ENCODE peak calls at places on chromosomes 11 and 22, in seven cellular contexts. U, D, E, V, S, B and Q are unnamed samples.

GRCh38 chr22:49756201-49756600 is 71.5 kb downstream of the BRD1 start:
- DNase-seq in U (no peak), D (no peak), E (no peak), V (no peak), S (no peak), B (no peak), Q (no peak)

GRCh38 chr11:112270551-112271180 is 10.0 kb upstream of the PLET1 start:
- DNase-seq in U (no peak), D (no peak), E (no peak), V (no peak), S (no peak), B (peak; percentile 63), Q (no peak)

GRCh38 chr11:62012451-62013265 is 45.2 kb upstream of the FTH1 start:
- DNase-seq in U (no peak), D (peak; percentile 53), E (no peak), V (no peak), S (no peak), B (no peak), Q (no peak)

GRCh38 chr11:129278586-129279319 is 86.6 kb upstream of the ARHGAP32 start:
- DNase-seq in U (no peak), D (no peak), E (peak; percentile 53), V (no peak), S (no peak), B (peak; percentile 67), Q (peak; percentile 56)

GRCh38 chr11:126886085-126886484 is 114.5 kb downstream of the KIRREL3 start:
- DNase-seq in U (no peak), D (no peak), E (peak; percentile 20), V (no peak), S (no peak), B (no peak), Q (no peak)

GRCh38 chr22:30005213-30005857 is 74.9 kb upstream of the HORMAD2 start:
- DNase-seq in U (peak; percentile 40), D (peak; percentile 43), E (peak; percentile 69), V (peak; percentile 31), S (no peak), B (peak; percentile 92), Q (peak; percentile 87)

GRCh38 chr11:12906501-12906900 is 102.6 kb upstream of the RASSF10 start:
- DNase-seq in U (no peak), D (no peak), E (no peak), V (no peak), S (no peak), B (no peak), Q (no peak)

GRCh38 chr11:64453466-64453865 is 94.5 kb downstream of the RPS6KA4 start:
- DNase-seq in U (no peak), D (no peak), E (no peak), V (no peak), S (no peak), B (peak; percentile 34), Q (no peak)

GRCh38 chr11:7651140-7651551 is 22.2 kb downstream of the CYB5R2 start:
- DNase-seq in U (peak; percentile 27), D (no peak), E (no peak), V (no peak), S (no peak), B (peak; percentile 25), Q (no peak)

GRCh38 chr22:45233827-45234226 is 6.9 kb downstream of the KIAA0930 start:
- DNase-seq in U (no peak), D (no peak), E (no peak), V (no peak), S (no peak), B (no peak), Q (no peak)

GRCh38 chr11:72573380-72573949 is 100.8 kb downstream of the PDE2A start:
- DNase-seq in U (peak; percentile 54), D (peak; percentile 25), E (peak; percentile 65), V (no peak), S (no peak), B (peak; percentile 87), Q (peak; percentile 71)

GRCh38 chr11:128521697-128522062 is 65.7 kb downstream of the ETS1 start:
- DNase-seq in U (no peak), D (peak; percentile 37), E (no peak), V (no peak), S (no peak), B (no peak), Q (peak; percentile 31)

GRCh38 chr11:20303451-20303965 is 60.0 kb upstream of the HTATIP2 start:
- DNase-seq in U (peak; percentile 92), D (no peak), E (no peak), V (no peak), S (no peak), B (no peak), Q (no peak)

GRCh38 chr11:28793282-28793738 is 685.1 kb downstream of the METTL15 start:
- DNase-seq in U (no peak), D (no peak), E (no peak), V (peak; percentile 71), S (no peak), B (peak; percentile 84), Q (no peak)

GRCh38 chr11:45816614-45817013 is 11.7 kb downstream of the SLC35C1 start:
- DNase-seq in U (no peak), D (no peak), E (no peak), V (no peak), S (no peak), B (peak; percentile 82), Q (no peak)

GRCh38 chr11:1830119-1830499 is 4.7 kb upstream of the SYT8 start:
- DNase-seq in U (no peak), D (peak; percentile 39), E (no peak), V (no peak), S (no peak), B (no peak), Q (no peak)

DNA sequence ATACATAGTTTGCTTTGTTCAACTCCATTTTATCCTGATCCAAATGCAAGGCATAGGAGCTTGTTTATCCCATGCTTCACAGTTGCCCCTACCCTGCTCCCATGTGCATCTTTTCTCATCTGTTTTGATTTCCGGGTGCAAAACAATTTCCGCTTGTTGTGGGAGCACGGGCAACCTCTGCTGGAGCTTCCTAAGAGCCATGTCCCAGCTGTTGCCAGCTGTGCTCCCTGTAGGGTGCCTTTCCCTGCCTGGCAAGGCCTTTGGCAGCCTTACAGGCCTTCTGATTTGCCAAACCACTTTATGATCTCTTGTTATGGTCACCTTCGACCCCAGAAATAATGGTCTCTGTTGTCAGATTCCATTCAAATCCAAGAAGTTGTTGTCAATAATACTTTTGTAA is 1038.5 kb downstream of the OPCML start:
- DNase-seq in U (no peak), D (no peak), E (no peak), V (no peak), S (no peak), B (no peak), Q (no peak)
- H3K9me3 ChIP-seq in U (no peaks in the 10 kb centered on the region), D (no peaks in the 10 kb centered on the region), E (no peaks in the 10 kb centered on the region), V (no peaks in the 10 kb centered on the region), S (no peaks in the 10 kb centered on the region), B (no peaks in the 10 kb centered on the region), Q (no peaks in the 10 kb centered on the region)

DNA sequence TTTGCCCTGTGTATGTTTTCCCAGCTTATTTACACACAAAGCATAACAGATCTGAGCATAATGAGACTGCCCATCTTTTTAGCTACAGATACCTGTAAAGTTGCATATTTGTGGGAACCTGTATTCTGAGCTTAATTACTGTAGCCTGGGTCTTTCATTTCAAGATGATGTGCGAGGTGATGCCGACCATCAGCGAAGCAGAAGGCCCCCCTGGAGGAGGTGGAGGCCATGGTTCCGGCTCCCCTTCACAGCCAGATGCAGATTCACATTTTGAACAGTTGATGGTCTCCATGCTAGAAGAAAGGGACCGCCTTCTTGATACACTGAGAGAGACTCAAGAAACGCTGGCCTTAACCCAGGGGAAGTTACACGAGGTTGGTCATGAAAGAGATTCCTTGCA is 1.5 kb downstream of the PPFIA1 start:
- DNase-seq in U (no peak), D (no peak), E (no peak), V (no peak), S (no peak), B (no peak), Q (no peak)
- H3K27ac ChIP-seq in U (no peak overlapping the region), D (no peak overlapping the region), E (no peak overlapping the region), V (no peak overlapping the region), S (no peak overlapping the region), B (no peak overlapping the region), Q (no peak overlapping the region)

GRCh38 chr11:95256204-95256819 is 25.3 kb upstream of the SESN3 start:
- DNase-seq in U (no peak), D (peak; percentile 51), E (no peak), V (no peak), S (no peak), B (no peak), Q (no peak)
- H3K4me3 ChIP-seq in U (no peak overlapping the region), D (no peak overlapping the region), E (no peak overlapping the region), V (no peak overlapping the region), S (no peak overlapping the region), B (no peak overlapping the region), Q (no peak overlapping the region)

GRCh38 chr11:18065572-18065971 is 19.5 kb upstream of the TPH1 start:
- DNase-seq in U (no peak), D (no peak), E (peak; percentile 26), V (no peak), S (no peak), B (no peak), Q (no peak)

GRCh38 chr11:18061351-18061750 is 15.3 kb upstream of the TPH1 start:
- DNase-seq in U (no peak), D (no peak), E (no peak), V (no peak), S (no peak), B (no peak), Q (no peak)

GRCh38 chr11:18064035-18064434 is 18.0 kb upstream of the TPH1 start:
- DNase-seq in U (no peak), D (no peak), E (no peak), V (no peak), S (no peak), B (no peak), Q (no peak)

GRCh38 chr11:18064450-18065048 is 18.5 kb upstream of the TPH1 start:
- DNase-seq in U (no peak), D (no peak), E (no peak), V (no peak), S (no peak), B (no peak), Q (no peak)

GRCh38 chr11:18063131-18063530 is 17.1 kb upstream of the TPH1 start:
- DNase-seq in U (peak; percentile 29), D (no peak), E (no peak), V (no peak), S (no peak), B (no peak), Q (no peak)
- H3K9me3 ChIP-seq in U (peaks cover 2% of the 10 kb centered on the region), D (no peaks in the 10 kb centered on the region), E (no peaks in the 10 kb centered on the region), V (no peaks in the 10 kb centered on the region), S (no peaks in the 10 kb centered on the region), B (no peaks in the 10 kb centered on the region), Q (no peaks in the 10 kb centered on the region)

GRCh38 chr11:49202287-49202976 is 6.0 kb downstream of the FOLH1 start:
- DNase-seq in U (no peak), D (no peak), E (no peak), V (no peak), S (no peak), B (no peak), Q (no peak)

DNA sequence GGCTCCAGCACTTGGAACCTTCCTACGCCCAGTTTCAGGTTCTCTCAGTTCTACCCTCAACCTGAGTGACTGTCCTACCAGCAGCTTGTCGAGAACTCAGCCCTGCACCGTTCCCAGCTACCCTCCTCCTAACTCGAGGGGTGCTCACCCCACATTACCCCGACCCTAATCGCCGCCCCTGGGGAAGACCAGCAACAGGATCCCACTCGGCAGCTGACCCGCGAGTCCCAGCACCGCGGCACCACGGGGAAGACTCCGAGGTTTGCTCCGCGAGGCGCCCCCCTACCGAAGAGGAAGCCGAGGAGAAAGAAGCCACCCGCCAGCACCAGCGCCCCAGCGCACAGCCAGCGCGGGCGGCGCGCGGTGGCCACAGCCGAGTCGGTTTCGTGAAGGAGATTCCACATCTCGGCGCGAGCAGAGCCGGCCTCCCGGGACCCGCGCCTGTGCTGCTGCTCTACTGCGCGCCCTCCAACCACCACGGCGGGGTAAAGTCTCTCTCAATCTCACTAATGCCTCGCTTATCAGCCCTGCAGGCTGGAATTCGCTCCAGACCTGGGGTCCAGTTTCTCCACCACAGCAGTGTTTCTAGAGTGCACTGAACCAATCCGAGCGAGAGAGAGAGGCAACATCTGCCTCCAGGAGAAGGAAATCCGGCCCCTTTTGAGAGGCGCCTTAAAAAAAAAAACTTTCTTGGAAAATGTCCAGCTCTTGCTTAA is at the start of gene FOLH1:
- DNase-seq in U (no peak), D (no peak), E (peak; percentile 1), V (no peak), S (no peak), B (peak; percentile 59), Q (peak; percentile 75)
- H3K27ac ChIP-seq in U (no peak within 1 kb of the TSS), D (no peak within 1 kb of the TSS), E (no peak within 1 kb of the TSS), V (no peak within 1 kb of the TSS), S (no peak within 1 kb of the TSS), B (no peak within 1 kb of the TSS), Q (no peak within 1 kb of the TSS)